ENCODE peak calls at places on chromosomes 3 and 15, in six cellular contexts. U is WERI-Rb-1, D is GM13976, O is ovary, N is RKO, H is left colon. K is an unnamed sample.

GRCh38 chr3:94440767-94441493 is 378.1 kb downstream of the NSUN3 start:
- DNase-seq in U (no peak), D (no peak), O (no peak), N (peak), H (no peak), K (no peak)

GRCh38 chr3:5116568-5116967 is 5.5 kb upstream of the ARL8B start:
- DNase-seq in U (no peak), D (no peak), O (no peak), N (no peak), H (no peak), K (no peak)

GRCh38 chr3:53999725-54000124 is 108.1 kb upstream of the SELENOK start:
- DNase-seq in U (no peak), D (no peak), O (no peak), N (no peak), H (no peak), K (no peak)

GRCh38 chr3:194632983-194633348 is 253 bp downstream of the TMEM44 start:
- DNase-seq in U (peak), D (no peak), O (peak), N (peak), H (no peak), K (no peak)

GRCh38 chr15:65659502-65660052 is 37.8 kb downstream of the SLC24A1 start:
- DNase-seq in U (no peak), D (no peak), O (no peak), N (no peak), H (no peak), K (no peak)

GRCh38 chr3:24060055-24060454 is 115.0 kb downstream of the NR1D2 start:
- DNase-seq in U (no peak), D (no peak), O (no peak), N (no peak), H (no peak), K (no peak)

GRCh38 chr3:106034313-106034712 is 165.5 kb upstream of the CBLB start:
- DNase-seq in U (no peak), D (no peak), O (no peak), N (no peak), H (no peak), K (no peak)

GRCh38 chr3:126003447-126004190 is 34.6 kb downstream of the ROPN1B start:
- DNase-seq in U (no peak), D (peak), O (no peak), N (no peak), H (no peak), K (no peak)

GRCh38 chr3:173584093-173584833 is 186.7 kb downstream of the NLGN1 start:
- DNase-seq in U (peak), D (peak), O (peak), N (no peak), H (no peak), K (no peak)

GRCh38 chr3:78988324-78988723 is 779.5 kb downstream of the ROBO1 start:
- DNase-seq in U (no peak), D (no peak), O (no peak), N (peak), H (no peak), K (no peak)

GRCh38 chr15:70253461-70254156 is 155.9 kb upstream of the TLE3 start:
- DNase-seq in U (no peak), D (peak), O (peak), N (no peak), H (peak), K (no peak)

GRCh38 chr3:134291300-134292254 is 40.9 kb upstream of the RYK start:
- DNase-seq in U (no peak), D (no peak), O (peak), N (no peak), H (peak), K (peak)

GRCh38 chr3:57757642-57758297 is 1.7 kb downstream of the SLMAP start:
- DNase-seq in U (no peak), D (no peak), O (peak), N (peak), H (no peak), K (no peak)